ENCODE peak calls at places on chromosomes 7 and 10, in seven cellular contexts. R is left ventricle myocardium inferior, I is body of pancreas, Q is lower lobe of right lung, K is RWPE2, L is OCI-LY7, S is uterus. Z is an unnamed sample.
A peak's percentile ranks its signal among the peaks of the same experiment; 100 is the strongest.

GRCh38 chr7:30068117-30068516 is 39.9 kb downstream of the PLEKHA8 start:
- DNase-seq in K (no peak), L (no peak), Q (no peak), S (peak; percentile 15), R (no peak), I (no peak), Z (no peak)

GRCh38 chr7:77679608-77680007 is 16.7 kb upstream of the RSBN1L start:
- DNase-seq in Q (no peak), I (no peak), K (no peak), L (no peak), R (no peak), S (no peak), Z (no peak)

GRCh38 chr7:157529768-157530560 is 193.2 kb downstream of the DNAJB6 start:
- DNase-seq in L (no peak), I (no peak), Q (peak; percentile 27), K (peak; percentile 23), R (no peak), S (no peak), Z (no peak)

GRCh38 chr10:44745920-44746319 is 165.2 kb upstream of the TMEM72 start:
- DNase-seq in L (no peak), S (no peak), R (no peak), Q (no peak), I (no peak), K (no peak), Z (no peak)

GRCh38 chr10:974038-974784 is 14.0 kb upstream of the GTPBP4 start:
- DNase-seq in I (peak; percentile 69), Q (peak; percentile 76), R (no peak), L (no peak), S (no peak), K (no peak), Z (no peak)

GRCh38 chr7:158904599-158904998 is 48.2 kb downstream of the DYNC2I1 start:
- DNase-seq in S (no peak), K (no peak), L (no peak), R (no peak), I (no peak), Q (no peak), Z (no peak)

GRCh38 chr10:129325893-129326292 is 141.1 kb upstream of the MGMT start:
- DNase-seq in R (no peak), S (no peak), I (no peak), Q (no peak), K (no peak), L (no peak), Z (no peak)

GRCh38 chr10:57142925-57143576 is 782.0 kb upstream of the ZWINT start:
- DNase-seq in L (no peak), Q (no peak), R (no peak), S (no peak), I (no peak), K (no peak), Z (no peak)

GRCh38 chr7:107854454-107854853 is 36.5 kb upstream of the DLD start:
- DNase-seq in I (no peak), K (no peak), Q (no peak), S (no peak), L (no peak), R (no peak), Z (no peak)

GRCh38 chr7:115352375-115352774 is 430.5 kb downstream of the MDFIC start:
- DNase-seq in K (no peak), I (no peak), S (no peak), R (no peak), Q (no peak), L (no peak), Z (no peak)

GRCh38 chr10:104580321-104580720 is 60.8 kb upstream of the SORCS3 start:
- DNase-seq in K (no peak), Q (no peak), S (no peak), L (no peak), R (no peak), I (no peak), Z (no peak)

GRCh38 chr10:122468923-122469781 is 7.8 kb downstream of the HTRA1 start:
- DNase-seq in Q (no peak), R (no peak), S (peak; percentile 76), I (no peak), L (no peak), K (no peak), Z (no peak)

GRCh38 chr7:116142850-116143249 is 67.5 kb upstream of the TES start:
- DNase-seq in S (no peak), I (no peak), R (no peak), Q (no peak), K (no peak), L (no peak), Z (no peak)

GRCh38 chr10:34252111-34252510 is 563.0 kb downstream of the PARD3 start:
- DNase-seq in I (peak; percentile 22), R (no peak), L (no peak), S (no peak), Q (no peak), K (no peak), Z (no peak)

GRCh38 chr7:33298848-33299247 is 169.5 kb downstream of the BBS9 start:
- DNase-seq in Q (no peak), S (no peak), I (no peak), R (no peak), L (no peak), K (no peak), Z (no peak)

GRCh38 chr10:1048349-1048731 is 579 bp downstream of the IDI1 start:
- DNase-seq in L (no peak), S (peak; percentile 32), K (no peak), I (peak; percentile 40), R (peak; percentile 33), Q (peak; percentile 69), Z (peak; percentile 29)

GRCh38 chr10:32328499-32328898 is 18.5 kb downstream of the EPC1 start:
- DNase-seq in Q (no peak), K (no peak), L (no peak), R (no peak), S (no peak), I (no peak), Z (no peak)

GRCh38 chr10:32326680-32327363 is 20.1 kb downstream of the EPC1 start:
- DNase-seq in Q (no peak), K (no peak), R (no peak), S (no peak), L (no peak), I (no peak), Z (no peak)

GRCh38 chr10:32331606-32332005 is 15.4 kb downstream of the EPC1 start:
- DNase-seq in S (no peak), Q (no peak), L (no peak), K (no peak), I (no peak), R (no peak), Z (no peak)

GRCh38 chr10:32327364-32327691 is 19.6 kb downstream of the EPC1 start:
- DNase-seq in K (no peak), S (no peak), Q (no peak), I (no peak), R (no peak), L (no peak), Z (no peak)

GRCh38 chr10:32329061-32329460 is 17.9 kb downstream of the EPC1 start:
- DNase-seq in S (no peak), K (no peak), Q (no peak), L (no peak), R (no peak), I (no peak), Z (no peak)
- H3K4me1 ChIP-seq in S (peaks cover 7% of the 10 kb centered on the region), K (peaks cover 27% of the 10 kb centered on the region), Q (peaks cover 97% of the 10 kb centered on the region), L (peaks cover 34% of the 10 kb centered on the region), R (peaks cover 100% of the 10 kb centered on the region), I (peaks cover 85% of the 10 kb centered on the region), Z (peaks cover 91% of the 10 kb centered on the region)

DNA sequence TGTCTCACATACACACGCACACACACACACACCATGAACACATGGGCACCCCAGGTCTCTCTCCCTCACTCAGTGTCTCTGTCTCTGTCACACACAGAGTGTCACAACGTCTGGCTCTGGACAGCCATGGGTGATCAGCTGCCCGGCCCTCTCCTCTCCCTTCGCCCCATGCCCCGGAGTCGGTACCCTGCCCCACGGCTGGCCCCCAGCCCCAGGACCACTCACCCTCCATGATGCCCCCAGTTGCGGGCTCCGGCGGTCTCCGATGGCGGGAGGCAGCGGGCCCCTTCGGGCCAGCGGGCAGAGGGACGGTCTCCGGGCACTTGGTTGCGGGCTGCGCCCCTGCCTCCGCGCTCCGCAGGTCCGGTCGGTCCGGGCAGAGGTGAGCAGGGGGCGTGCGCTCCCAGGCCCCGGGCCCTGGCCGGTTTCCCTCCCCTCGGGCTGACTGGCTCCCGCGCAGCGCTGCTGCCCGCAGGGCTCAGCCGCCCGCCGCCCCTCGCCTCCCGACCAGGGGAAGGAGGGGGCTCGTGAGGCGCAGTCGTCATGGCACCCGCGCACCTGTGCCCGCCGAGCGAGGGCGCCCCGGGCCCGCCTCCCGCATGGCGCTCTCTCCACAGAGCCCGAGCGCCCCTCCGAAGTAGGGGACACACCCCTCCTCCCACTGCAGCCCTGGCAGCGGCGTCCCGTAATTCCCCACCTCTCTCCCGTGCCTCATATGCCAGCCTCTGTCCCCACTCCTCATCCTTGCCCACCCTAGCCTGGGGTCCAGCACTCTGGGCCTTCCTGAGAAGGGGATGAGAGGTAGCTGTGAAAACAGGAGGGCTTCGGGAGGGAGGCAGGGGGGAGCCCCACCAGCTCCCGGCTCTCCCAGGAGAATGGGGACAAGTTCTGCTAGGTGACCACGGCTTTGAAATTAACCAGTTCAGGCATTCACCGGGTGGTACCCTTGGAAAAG is at the start of gene NPFFR1:
- DNase-seq in K (no peak), R (no peak), Q (no peak), S (no peak), I (no peak), L (no peak), Z (no peak)
- H3K4me3 ChIP-seq in K (no peak within 1 kb of the TSS), R (peak within 1 kb of the TSS; percentile 63), Q (peak within 1 kb of the TSS; percentile 46), S (no peak within 1 kb of the TSS), I (no peak within 1 kb of the TSS), L (no peak within 1 kb of the TSS), Z (peak within 1 kb of the TSS; percentile 3)

DNA sequence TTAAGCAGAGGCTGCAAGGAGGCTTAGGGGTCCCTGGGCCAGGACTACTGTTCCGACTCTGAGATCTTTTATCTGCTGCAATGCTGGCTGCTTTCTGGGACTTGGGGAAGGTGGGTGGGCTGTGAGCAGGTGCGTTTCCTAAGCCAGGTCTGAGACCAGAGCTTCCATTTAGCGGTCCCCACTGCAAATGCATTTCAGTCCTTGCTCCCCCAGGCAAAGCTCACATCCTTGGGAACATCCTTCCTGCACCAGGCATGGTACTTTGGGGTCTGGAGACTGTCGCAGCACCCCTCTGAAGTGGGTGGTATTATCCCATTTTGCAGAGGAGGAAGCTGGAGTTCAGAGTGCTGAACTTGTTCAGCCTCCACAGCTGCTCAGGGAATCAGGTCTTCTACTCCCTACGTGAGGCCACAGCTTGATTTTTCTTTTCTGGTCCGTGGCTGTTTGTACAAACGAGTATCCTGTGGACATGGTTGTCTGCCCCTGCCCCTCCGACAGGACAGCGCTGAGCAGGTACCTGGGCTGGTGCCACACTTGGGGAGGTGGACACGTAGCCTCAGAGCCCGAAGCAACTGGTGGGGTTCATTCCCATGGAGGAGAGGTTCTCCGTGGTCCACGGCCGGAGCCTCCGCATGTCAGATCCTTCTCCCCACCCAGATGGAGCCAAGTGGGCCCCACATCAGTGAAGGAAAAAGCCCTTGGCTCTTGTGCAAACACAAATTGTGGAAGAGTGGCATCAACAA is 20.0 kb downstream of the ZMIZ1 start:
- DNase-seq in L (no peak), R (no peak), I (no peak), S (no peak), Q (no peak), K (no peak), Z (no peak)
- H3K4me1 ChIP-seq in L (peaks cover 98% of the 10 kb centered on the region), R (peaks cover 99% of the 10 kb centered on the region), I (peaks cover 81% of the 10 kb centered on the region), S (peaks cover 26% of the 10 kb centered on the region), Q (peaks cover 97% of the 10 kb centered on the region), K (peaks cover 25% of the 10 kb centered on the region), Z (peaks cover 95% of the 10 kb centered on the region)

DNA sequence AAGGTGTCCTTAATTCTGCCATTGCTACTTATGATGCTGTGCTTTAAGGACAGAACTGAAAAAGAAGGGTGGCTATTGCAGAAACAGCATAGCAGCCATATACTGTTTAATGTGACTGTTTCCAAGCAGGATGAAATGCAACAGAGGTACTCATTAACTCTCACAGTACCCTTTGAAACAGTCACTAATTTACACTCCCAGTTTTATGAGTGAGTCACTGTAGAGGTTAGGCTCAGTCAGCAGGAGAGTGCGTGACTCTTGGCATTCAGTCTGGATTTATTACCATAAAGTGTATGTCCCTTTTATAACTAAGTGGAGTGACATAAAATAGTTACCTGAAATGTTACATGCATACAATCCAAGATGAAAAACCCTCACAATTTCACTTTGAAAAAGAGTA is 27.7 kb downstream of the ALDH18A1 start:
- DNase-seq in R (no peak), K (no peak), Q (no peak), I (no peak), L (no peak), S (no peak), Z (no peak)
- H3K4me3 ChIP-seq in R (no peak overlapping the region), K (no peak overlapping the region), Q (no peak overlapping the region), I (no peak overlapping the region), L (no peak overlapping the region), S (no peak overlapping the region), Z (no peak overlapping the region)

Z was measured in heart right ventricle.